ENCODE peak calls at places on chromosomes 2 and 18, in nine cellular contexts. V, M, C, L, O, Z, G, J and X are unnamed samples.
A peak's percentile ranks its signal among the peaks of the same experiment; 100 is the strongest.

GRCh38 chr2:19649785-19650380 is 251.9 kb downstream of the TTC32 start:
- DNase-seq in L (no peak), V (no peak), J (no peak), C (no peak), Z (no peak), M (no peak), O (no peak), G (no peak), X (no peak)

GRCh38 chr18:24613887-24614286 is 153.4 kb downstream of the HRH4 start:
- DNase-seq in M (no peak), G (no peak), J (no peak), Z (no peak), C (no peak), L (no peak), V (no peak), O (no peak), X (no peak)

GRCh38 chr2:1731512-1731962 is 12.8 kb downstream of the PXDN start:
- DNase-seq in V (no peak), M (no peak), Z (peak; percentile 25), L (peak; percentile 7), G (no peak), C (no peak), J (no peak), O (peak; percentile 65), X (no peak)

GRCh38 chr2:216584112-216584511 is 49.1 kb upstream of the IGFBP2 start:
- DNase-seq in M (no peak), O (no peak), G (no peak), V (no peak), Z (no peak), L (no peak), J (no peak), C (no peak), X (no peak)

GRCh38 chr18:63604791-63605567 is 17.8 kb downstream of the SERPINB13 start:
- DNase-seq in M (no peak), L (no peak), G (no peak), J (no peak), O (no peak), V (no peak), C (no peak), Z (no peak), X (no peak)

GRCh38 chr2:136818839-136819238 is 53.5 kb downstream of the THSD7B start:
- DNase-seq in O (no peak), V (no peak), L (no peak), G (no peak), J (no peak), Z (no peak), M (no peak), C (no peak), X (no peak)

GRCh38 chr2:64796926-64797325 is 143.2 kb upstream of the SERTAD2 start:
- DNase-seq in V (no peak), G (no peak), Z (no peak), O (no peak), L (no peak), C (no peak), M (no peak), J (peak; percentile 7), X (no peak)

GRCh38 chr18:42745171-42745570 is 370.3 kb downstream of the RIT2 start:
- DNase-seq in J (no peak), L (no peak), O (no peak), Z (no peak), M (no peak), V (no peak), C (no peak), G (no peak), X (no peak)

GRCh38 chr2:1756456-1756855 is 12.1 kb upstream of the PXDN start:
- DNase-seq in M (no peak), Z (peak; percentile 24), O (no peak), V (no peak), C (no peak), G (peak; percentile 58), J (no peak), L (no peak), X (no peak)

GRCh38 chr2:163252199-163252598 is 413.6 kb upstream of the KCNH7 start:
- DNase-seq in C (no peak), G (no peak), L (no peak), Z (no peak), M (no peak), V (no peak), O (no peak), J (no peak), X (no peak)

DNA sequence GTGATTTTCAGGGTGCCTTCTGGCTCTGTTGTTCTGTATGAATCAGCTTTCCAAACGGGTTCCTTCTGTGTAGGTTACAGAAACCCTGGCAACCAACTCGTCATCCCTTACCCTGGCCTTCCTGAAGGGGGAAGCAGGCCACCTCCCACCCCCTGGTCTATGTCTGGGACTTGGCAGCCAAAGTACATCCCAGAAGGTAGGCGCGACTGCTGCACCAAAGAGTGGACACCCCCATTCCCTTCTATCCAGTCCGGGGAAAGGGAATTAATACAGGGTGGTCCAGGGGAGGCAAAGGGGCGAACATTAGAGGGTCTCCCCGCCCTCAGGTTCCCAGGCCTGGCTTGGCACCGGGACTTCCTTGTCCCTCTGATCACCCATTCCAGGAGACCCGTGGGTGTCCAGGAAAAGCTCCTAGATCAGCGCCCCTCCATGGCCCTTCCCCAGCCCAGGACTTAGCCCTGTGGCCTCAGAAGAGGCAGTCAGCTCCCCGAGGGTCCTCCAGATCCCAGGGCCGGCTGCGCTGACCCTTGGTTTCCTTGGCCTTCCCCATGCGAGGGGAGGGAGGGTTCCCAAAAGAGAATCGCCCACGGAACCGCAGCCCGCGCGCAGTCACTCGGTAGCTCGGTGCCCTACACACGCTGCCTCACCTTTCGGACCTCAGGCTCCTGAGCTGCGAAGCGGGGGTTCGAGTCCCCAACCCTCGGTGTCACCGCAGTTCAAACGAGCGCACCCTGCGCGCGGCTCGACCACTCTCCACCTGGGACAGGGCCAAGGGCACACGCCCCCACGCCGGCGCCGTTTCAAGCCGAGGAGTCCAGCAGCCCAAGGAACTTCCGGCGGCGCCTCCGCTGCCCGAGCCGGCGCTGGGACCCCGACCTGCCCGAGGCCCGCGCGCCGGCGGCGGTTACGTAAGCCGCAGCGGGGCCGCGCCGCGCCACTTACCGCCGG is at the start of gene PER2:
- DNase-seq in C (peak; percentile 52), O (peak; percentile 93), Z (peak; percentile 63), V (peak; percentile 51), M (peak; percentile 45), J (no peak), G (peak; percentile 94), L (peak; percentile 70), X (peak; percentile 59)
- TF ChIP-seq POLR2AphosphoS5 in C (no peak), O (peak; percentile 76), Z (peak; percentile 50), V (no peak), M (peak; percentile 17), J (peak; percentile 46), G (no peak), L (peak; percentile 84), X (no peak)

GRCh38 chr2:36441065-36441625 is 85.6 kb downstream of the CRIM1 start:
- DNase-seq in Z (no peak), L (no peak), O (no peak), M (no peak), V (no peak), C (no peak), G (no peak), J (peak; percentile 27), X (no peak)
- TF ChIP-seq POLR2A in Z (no peak), L (no peak), O (no peak), M (no peak), V (no peak), C (no peak), G (no peak), J (no peak), X (no peak)

DNA sequence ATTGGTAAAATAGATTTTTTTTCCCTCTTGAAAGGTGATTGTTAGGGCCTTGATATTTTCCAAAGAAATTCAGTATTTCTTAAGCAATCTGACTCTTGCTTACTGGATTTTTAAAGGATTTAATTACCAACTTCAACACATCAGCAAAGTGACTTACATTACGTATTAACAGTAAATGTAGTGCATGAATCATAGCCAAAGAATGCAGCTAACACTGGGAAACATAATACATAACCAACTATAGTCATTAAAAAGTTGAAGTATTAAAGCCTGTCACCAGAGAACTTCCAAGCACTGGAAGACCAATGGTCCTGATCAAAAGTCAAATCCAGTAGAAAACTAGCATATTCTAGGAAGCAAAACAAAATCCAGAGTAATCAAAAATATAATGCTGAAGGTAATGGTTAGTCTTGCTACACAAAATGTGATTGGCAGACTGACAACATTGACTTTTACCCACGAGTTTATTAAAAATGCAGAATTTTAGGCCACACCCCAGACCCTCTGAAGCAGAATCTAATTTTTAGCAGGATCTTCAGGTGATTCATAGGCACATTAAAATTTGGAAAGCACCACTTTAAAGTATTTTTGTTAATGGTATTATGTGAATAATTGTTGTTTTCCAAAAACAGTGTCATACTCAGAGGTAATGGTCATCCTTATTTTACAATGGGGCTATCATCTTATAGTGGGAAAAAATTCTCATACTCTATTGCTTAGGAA is 31.8 kb upstream of the CAVIN2 start:
- DNase-seq in V (no peak), M (no peak), Z (no peak), J (no peak), C (no peak), O (no peak), G (no peak), L (no peak), X (no peak)
- TF ChIP-seq POLR2AphosphoS5 in V (no peak), M (no peak), Z (no peak), J (no peak), C (no peak), O (no peak), G (no peak), L (no peak), X (no peak)

GRCh38 chr2:196944570-196944969 is 18.1 kb upstream of the PGAP1 start:
- DNase-seq in M (no peak), C (peak; percentile 19), L (no peak), O (no peak), J (no peak), Z (no peak), G (no peak), V (no peak), X (peak; percentile 19)
- TF ChIP-seq POLR2A in M (no peak), C (no peak), L (no peak), O (no peak), J (no peak), Z (no peak), G (no peak), V (no peak), X (no peak)